ENCODE peak calls at places on chromosome 2, in six cellular contexts. R is activated T-cell treated with anti-CD3 and anti-CD28 coated beads, Interleukin-2, amount 50 U/mL, for 1 hour; H is 8988T; I is WTC11; D is RPMI7951; S is CD4-positive, CD25-positive, alpha-beta regulatory T cell. E is an unnamed sample.

GRCh38 chr2:72166281-72166680 is 18.6 kb upstream of the CYP26B1 start:
- DNase-seq in R (no peak), H (no peak), I (no peak), D (no peak), S (no peak), E (no peak)

GRCh38 chr2:230018153-230018552 is 50.6 kb downstream of the SLC16A14 start:
- DNase-seq in R (no peak), H (no peak), I (no peak), D (peak; percentile 60), S (no peak), E (no peak)

GRCh38 chr2:151774506-151774905 is 40.2 kb upstream of the NEB start:
- DNase-seq in R (no peak), H (no peak), I (no peak), D (peak; percentile 63), S (no peak), E (no peak)

GRCh38 chr2:236073246-236073645 is 94.9 kb downstream of the GBX2 start:
- DNase-seq in R (no peak), H (no peak), I (no peak), D (peak; percentile 7), S (no peak), E (no peak)

GRCh38 chr2:88658318-88658717 is 31.1 kb upstream of the EIF2AK3 start:
- DNase-seq in R (no peak), H (no peak), I (no peak), D (peak; percentile 26), S (no peak), E (no peak)

GRCh38 chr2:109497911-109498870 is 115.6 kb downstream of the SEPTIN10 start:
- DNase-seq in R (no peak), H (no peak), I (no peak), D (no peak), S (no peak), E (no peak)

GRCh38 chr2:115292742-115293141 is 850.3 kb downstream of the DPP10 start:
- DNase-seq in R (no peak), H (no peak), I (no peak), D (no peak), S (no peak), E (no peak)

GRCh38 chr2:38164881-38165280 is 88.9 kb upstream of the CYP1B1 start:
- DNase-seq in R (no peak), H (no peak), I (no peak), D (peak; percentile 86), S (no peak), E (no peak)

GRCh38 chr2:9473985-9474360 is 378 bp upstream of the IAH1 start:
- DNase-seq in R (peak; percentile 73), H (peak; percentile 27), I (peak; percentile 48), D (no peak), S (peak; percentile 72), E (peak; percentile 83)

GRCh38 chr2:236939751-236940229 is 145.9 kb upstream of the COPS8 start:
- DNase-seq in R (no peak), H (no peak), I (no peak), D (no peak), S (no peak), E (no peak)